ENCODE peak calls at places on chromosome 15, in nine cellular contexts. X is mesendoderm, U is H54, N is activated gamma-delta T cell treated with Interleukin-2 at 50 U/mL for 16 hours, P is T-helper 22 cell, J is lower leg skin, O is colonic mucosa, B is psoas muscle, R is Daoy. E is an unnamed sample.

GRCh38 chr15:44535509-44536297 is 1.2 kb upstream of the EIF3J start:
- DNase-seq in X (peak), U (no peak), N (peak), P (no peak), J (peak), O (peak), B (no peak), R (peak), E (no peak)

GRCh38 chr15:67825880-67826716 is 789 bp downstream of the SKOR1 start:
- DNase-seq in X (no peak), U (no peak), N (no peak), P (no peak), J (no peak), O (no peak), B (peak), R (no peak), E (no peak)

GRCh38 chr15:27850961-27851636 is 248.0 kb downstream of the OCA2 start:
- DNase-seq in X (no peak), U (no peak), N (no peak), P (no peak), J (no peak), O (no peak), B (peak), R (no peak), E (no peak)

GRCh38 chr15:36392666-36393266 is 186.7 kb upstream of the CDIN1 start:
- DNase-seq in X (no peak), U (no peak), N (no peak), P (no peak), J (no peak), O (no peak), B (no peak), R (no peak), E (no peak)

GRCh38 chr15:37252530-37252929 is 152.2 kb upstream of the MEIS2 start:
- DNase-seq in X (no peak), U (no peak), N (no peak), P (no peak), J (no peak), O (no peak), B (no peak), R (no peak), E (no peak)

GRCh38 chr15:39969871-39970270 is 36.0 kb downstream of the EIF2AK4 start:
- DNase-seq in X (peak), U (peak), N (no peak), P (no peak), J (peak), O (peak), B (peak), R (peak), E (peak)

GRCh38 chr15:89052474-89052873 is 35.8 kb upstream of the ABHD2 start:
- DNase-seq in X (no peak), U (no peak), N (no peak), P (no peak), J (no peak), O (no peak), B (no peak), R (peak), E (peak)

GRCh38 chr15:86555939-86556725 is 476.5 kb downstream of the AGBL1 start:
- DNase-seq in X (peak), U (no peak), N (no peak), P (no peak), J (no peak), O (no peak), B (no peak), R (no peak), E (peak)

GRCh38 chr15:67504796-67505195 is 16.1 kb upstream of the C15orf61 start:
- DNase-seq in X (no peak), U (no peak), N (no peak), P (no peak), J (peak), O (no peak), B (no peak), R (no peak), E (no peak)

GRCh38 chr15:78206326-78207109 is 27.8 kb downstream of the ACSBG1 start:
- DNase-seq in X (peak), U (no peak), N (no peak), P (no peak), J (peak), O (peak), B (no peak), R (peak), E (no peak)

GRCh38 chr15:63372018-63372705 is 9.5 kb downstream of the CA12 start:
- DNase-seq in X (no peak), U (peak), N (no peak), P (no peak), J (peak), O (no peak), B (peak), R (peak), E (peak)

GRCh38 chr15:62446984-62447383 is 281.9 kb upstream of the C2CD4B start:
- DNase-seq in X (no peak), U (no peak), N (no peak), P (no peak), J (no peak), O (no peak), B (no peak), R (no peak), E (no peak)

GRCh38 chr15:101657968-101658784 is 6.0 kb upstream of the TM2D3 start:
- DNase-seq in X (no peak), U (no peak), N (no peak), P (no peak), J (no peak), O (peak), B (no peak), R (no peak), E (no peak)

GRCh38 chr15:59158701-59159034 is 48.0 kb upstream of the LDHAL6B start:
- DNase-seq in X (no peak), U (no peak), N (no peak), P (no peak), J (no peak), O (no peak), B (no peak), R (no peak), E (no peak)

GRCh38 chr15:39828374-39828931 is 45.8 kb upstream of the FSIP1 start:
- DNase-seq in X (peak), U (no peak), N (no peak), P (no peak), J (no peak), O (no peak), B (no peak), R (peak), E (peak)

GRCh38 chr15:41512078-41512394 is 1.6 kb downstream of the LTK start:
- DNase-seq in X (no peak), U (no peak), N (no peak), P (no peak), J (no peak), O (peak), B (no peak), R (no peak), E (no peak)

GRCh38 chr15:77376770-77377169 is 43.1 kb downstream of the PEAK1 start:
- DNase-seq in X (no peak), U (no peak), N (no peak), P (no peak), J (no peak), O (no peak), B (no peak), R (no peak), E (no peak)

GRCh38 chr15:50137330-50137761 is 18.3 kb upstream of the ATP8B4 start:
- DNase-seq in X (no peak), U (peak), N (no peak), P (no peak), J (no peak), O (no peak), B (no peak), R (peak), E (peak)

GRCh38 chr15:76169013-76169412 is 109.2 kb downstream of the TMEM266 start:
- DNase-seq in X (peak), U (no peak), N (no peak), P (no peak), J (no peak), O (no peak), B (no peak), R (peak), E (peak)

GRCh38 chr15:63521405-63522142 is 17.2 kb downstream of the USP3 start:
- DNase-seq in X (no peak), U (no peak), N (no peak), P (no peak), J (no peak), O (no peak), B (no peak), R (no peak), E (peak)

GRCh38 chr15:45522931-45523331 is 376 bp upstream of the SLC30A4 start:
- DNase-seq in X (peak), U (no peak), N (no peak), P (no peak), J (no peak), O (no peak), B (no peak), R (no peak), E (peak)

GRCh38 chr15:92116320-92116719 is 262.8 kb downstream of the SLCO3A1 start:
- DNase-seq in X (no peak), U (no peak), N (no peak), P (no peak), J (no peak), O (no peak), B (no peak), R (no peak), E (no peak)

GRCh38 chr15:50767332-50767861 is 1.9 kb upstream of the SPPL2A start:
- DNase-seq in X (no peak), U (no peak), N (no peak), P (no peak), J (no peak), O (peak), B (peak), R (no peak), E (no peak)

GRCh38 chr15:64247906-64248541 is 85.2 kb upstream of the PPIB start:
- DNase-seq in X (peak), U (peak), N (peak), P (peak), J (no peak), O (peak), B (no peak), R (peak), E (peak)

GRCh38 chr15:51390239-51390931 is 48.9 kb downstream of the GLDN start:
- DNase-seq in X (no peak), U (no peak), N (no peak), P (no peak), J (no peak), O (no peak), B (no peak), R (no peak), E (no peak)

GRCh38 chr15:36334059-36334458 is 245.4 kb upstream of the CDIN1 start:
- DNase-seq in X (peak), U (no peak), N (no peak), P (no peak), J (no peak), O (no peak), B (no peak), R (peak), E (peak)

GRCh38 chr15:44194397-44195150 is 497 bp downstream of the FRMD5 start:
- DNase-seq in X (peak), U (peak), N (peak), P (peak), J (no peak), O (peak), B (no peak), R (peak), E (peak)

GRCh38 chr15:94324117-94324826 is 92.9 kb downstream of the MCTP2 start:
- DNase-seq in X (peak), U (peak), N (peak), P (peak), J (peak), O (peak), B (no peak), R (peak), E (peak)

GRCh38 chr15:73052679-73053397 is 575 bp downstream of the NEO1 start:
- DNase-seq in X (peak), U (peak), N (peak), P (peak), J (peak), O (peak), B (peak), R (peak), E (peak)

E was measured in mesenchymal stem cell.